ENCODE peak calls at places on chromosome 16, in five cellular contexts. I is AG09309, T is ACHN, V is T-helper 17 cell, P is BJ. N is an unnamed sample.

GRCh38 chr16:19860146-19861030 is 24.3 kb downstream of the GPRC5B start:
- DNase-seq in V (no peak), T (peak), P (no peak), I (peak), N (no peak)

GRCh38 chr16:49472598-49472997 is 99.0 kb downstream of the C16orf78 start:
- DNase-seq in V (no peak), I (no peak), P (no peak), T (no peak), N (no peak)

GRCh38 chr16:23207485-23207884 is 24.9 kb downstream of the SCNN1G start:
- DNase-seq in I (no peak), V (no peak), P (no peak), T (no peak), N (no peak)

GRCh38 chr16:84986102-84986501 is 25.2 kb downstream of the ZDHHC7 start:
- DNase-seq in I (no peak), V (no peak), P (no peak), T (no peak), N (no peak)

GRCh38 chr16:23155445-23156049 is 6.3 kb upstream of the USP31 start:
- DNase-seq in T (peak), V (no peak), I (no peak), P (no peak), N (no peak)

GRCh38 chr16:12025926-12026325 is 49.4 kb downstream of the SNX29 start:
- DNase-seq in I (no peak), V (no peak), T (no peak), P (no peak), N (no peak)

GRCh38 chr16:51592013-51592501 is 441.0 kb upstream of the SALL1 start:
- DNase-seq in V (no peak), T (no peak), I (no peak), P (no peak), N (no peak)

GRCh38 chr16:1413684-1414531 is 596 bp downstream of the UNKL start:
- DNase-seq in P (no peak), I (no peak), V (peak), T (peak), N (no peak)

N was measured in HS-5.